ENCODE peak calls at places on chromosome 12, in six cellular contexts. One of them, this sample, is unnamed.

GRCh38 chr12:68227356-68227755 is 1.7 kb upstream of the IL26 start:
- DNase-seq in tibial nerve: no peak
- DNase-seq in body of pancreas: no peak
- DNase-seq in IMR-90: no peak
- DNase-seq in HCT116: no peak
- DNase-seq in GM12892: no peak
- DNase-seq in this sample: no peak

GRCh38 chr12:40551466-40551865 is 140.8 kb upstream of the CNTN1 start:
- DNase-seq in tibial nerve: no peak
- DNase-seq in body of pancreas: no peak
- DNase-seq in IMR-90: no peak
- DNase-seq in HCT116: no peak
- DNase-seq in GM12892: no peak
- DNase-seq in this sample: no peak

GRCh38 chr12:103634732-103635131 is 47.7 kb downstream of the STAB2 start:
- DNase-seq in tibial nerve: no peak
- DNase-seq in body of pancreas: no peak
- DNase-seq in IMR-90: no peak
- DNase-seq in HCT116: no peak
- DNase-seq in GM12892: no peak
- DNase-seq in this sample: no peak

GRCh38 chr12:68189766-68190700 is 30.5 kb upstream of the IFNG start:
- DNase-seq in tibial nerve: no peak
- DNase-seq in body of pancreas: no peak
- DNase-seq in IMR-90: peak; percentile 8
- DNase-seq in HCT116: peak; percentile 13
- DNase-seq in GM12892: no peak
- DNase-seq in this sample: no peak

GRCh38 chr12:94618995-94619695 is 31.2 kb downstream of the TMCC3 start:
- DNase-seq in tibial nerve: no peak
- DNase-seq in body of pancreas: no peak
- DNase-seq in IMR-90: peak; percentile 93
- DNase-seq in HCT116: peak; percentile 63
- DNase-seq in GM12892: no peak
- DNase-seq in this sample: no peak

GRCh38 chr12:10849425-10849878 is at the start of gene PRR4:
- DNase-seq in tibial nerve: no peak
- DNase-seq in body of pancreas: no peak
- DNase-seq in IMR-90: no peak
- DNase-seq in HCT116: no peak
- DNase-seq in GM12892: no peak
- DNase-seq in this sample: no peak

GRCh38 chr12:94717656-94718055 is 67.3 kb upstream of the TMCC3 start:
- DNase-seq in tibial nerve: no peak
- DNase-seq in body of pancreas: no peak
- DNase-seq in IMR-90: no peak
- DNase-seq in HCT116: no peak
- DNase-seq in GM12892: no peak
- DNase-seq in this sample: no peak

GRCh38 chr12:89960011-89960507 is 251.4 kb upstream of the ATP2B1 start:
- DNase-seq in tibial nerve: no peak
- DNase-seq in body of pancreas: no peak
- DNase-seq in IMR-90: peak; percentile 74
- DNase-seq in HCT116: no peak
- DNase-seq in GM12892: no peak
- DNase-seq in this sample: no peak

GRCh38 chr12:99157946-99158345 is 489.6 kb upstream of the GARIN6 start:
- DNase-seq in tibial nerve: no peak
- DNase-seq in body of pancreas: no peak
- DNase-seq in IMR-90: no peak
- DNase-seq in HCT116: no peak
- DNase-seq in GM12892: no peak
- DNase-seq in this sample: no peak

GRCh38 chr12:38919191-38919590 is 13.8 kb upstream of the CPNE8 start:
- DNase-seq in tibial nerve: no peak
- DNase-seq in body of pancreas: no peak
- DNase-seq in IMR-90: no peak
- DNase-seq in HCT116: no peak
- DNase-seq in GM12892: no peak
- DNase-seq in this sample: no peak

GRCh38 chr12:78566461-78566860 is 298.1 kb upstream of the SYT1 start:
- DNase-seq in tibial nerve: no peak
- DNase-seq in body of pancreas: no peak
- DNase-seq in IMR-90: no peak
- DNase-seq in HCT116: no peak
- DNase-seq in GM12892: no peak
- DNase-seq in this sample: no peak

GRCh38 chr12:12585115-12585862 is 22.6 kb upstream of the DUSP16 start:
- DNase-seq in tibial nerve: no peak
- DNase-seq in body of pancreas: no peak
- DNase-seq in IMR-90: no peak
- DNase-seq in HCT116: no peak
- DNase-seq in GM12892: no peak
- DNase-seq in this sample: no peak

GRCh38 chr12:7145671-7146070 is 15.5 kb downstream of the CLSTN3 start:
- DNase-seq in tibial nerve: no peak
- DNase-seq in body of pancreas: no peak
- DNase-seq in IMR-90: no peak
- DNase-seq in HCT116: no peak
- DNase-seq in GM12892: no peak
- DNase-seq in this sample: no peak

GRCh38 chr12:67271976-67272375 is 2.8 kb downstream of the CAND1 start:
- DNase-seq in tibial nerve: no peak
- DNase-seq in body of pancreas: no peak
- DNase-seq in IMR-90: peak; percentile 51
- DNase-seq in HCT116: no peak
- DNase-seq in GM12892: no peak
- DNase-seq in this sample: no peak

GRCh38 chr12:14048949-14049545 is 67.6 kb upstream of the GRIN2B start:
- DNase-seq in tibial nerve: no peak
- DNase-seq in body of pancreas: no peak
- DNase-seq in IMR-90: no peak
- DNase-seq in HCT116: no peak
- DNase-seq in GM12892: no peak
- DNase-seq in this sample: no peak

GRCh38 chr12:68175566-68176033 is 16.1 kb upstream of the IFNG start:
- DNase-seq in tibial nerve: no peak
- DNase-seq in body of pancreas: no peak
- DNase-seq in IMR-90: no peak
- DNase-seq in HCT116: no peak
- DNase-seq in GM12892: peak; percentile 13
- DNase-seq in this sample: no peak

DNA sequence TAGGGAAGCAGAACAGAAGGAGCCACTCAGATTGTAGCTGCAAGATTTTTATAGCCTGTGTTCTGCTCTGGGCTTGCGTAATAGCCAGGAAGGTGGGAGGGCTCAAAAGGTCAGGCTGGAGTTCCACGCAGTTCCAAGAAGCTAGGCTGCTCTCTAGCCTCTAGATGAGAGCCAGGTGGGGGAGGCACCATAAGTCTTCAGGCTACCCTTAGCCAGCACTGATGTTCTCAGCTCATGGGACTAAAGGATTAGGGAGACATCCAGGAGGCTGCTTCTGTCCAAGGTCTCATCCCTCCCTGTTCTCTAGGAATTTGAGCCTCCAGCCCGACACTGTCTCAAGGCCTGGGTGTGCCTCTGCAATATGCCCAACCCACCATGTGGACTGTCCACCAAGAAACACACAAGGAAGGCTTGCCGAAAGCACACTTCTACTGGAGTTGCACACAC is 1.7 kb downstream of the LMBR1L start:
- DNase-seq in tibial nerve: peak; percentile 49
- DNase-seq in body of pancreas: peak; percentile 57
- DNase-seq in IMR-90: peak; percentile 20
- DNase-seq in HCT116: no peak
- DNase-seq in GM12892: no peak
- DNase-seq in this sample: no peak
- TF ChIP-seq POLR2A in tibial nerve: peak; percentile 55
- TF ChIP-seq POLR2A in body of pancreas: no peak
- TF ChIP-seq POLR2A in IMR-90: no peak
- TF ChIP-seq POLR2A in HCT116: no peak
- TF ChIP-seq POLR2A in GM12892: no peak
- TF ChIP-seq POLR2A in this sample: no peak

DNA sequence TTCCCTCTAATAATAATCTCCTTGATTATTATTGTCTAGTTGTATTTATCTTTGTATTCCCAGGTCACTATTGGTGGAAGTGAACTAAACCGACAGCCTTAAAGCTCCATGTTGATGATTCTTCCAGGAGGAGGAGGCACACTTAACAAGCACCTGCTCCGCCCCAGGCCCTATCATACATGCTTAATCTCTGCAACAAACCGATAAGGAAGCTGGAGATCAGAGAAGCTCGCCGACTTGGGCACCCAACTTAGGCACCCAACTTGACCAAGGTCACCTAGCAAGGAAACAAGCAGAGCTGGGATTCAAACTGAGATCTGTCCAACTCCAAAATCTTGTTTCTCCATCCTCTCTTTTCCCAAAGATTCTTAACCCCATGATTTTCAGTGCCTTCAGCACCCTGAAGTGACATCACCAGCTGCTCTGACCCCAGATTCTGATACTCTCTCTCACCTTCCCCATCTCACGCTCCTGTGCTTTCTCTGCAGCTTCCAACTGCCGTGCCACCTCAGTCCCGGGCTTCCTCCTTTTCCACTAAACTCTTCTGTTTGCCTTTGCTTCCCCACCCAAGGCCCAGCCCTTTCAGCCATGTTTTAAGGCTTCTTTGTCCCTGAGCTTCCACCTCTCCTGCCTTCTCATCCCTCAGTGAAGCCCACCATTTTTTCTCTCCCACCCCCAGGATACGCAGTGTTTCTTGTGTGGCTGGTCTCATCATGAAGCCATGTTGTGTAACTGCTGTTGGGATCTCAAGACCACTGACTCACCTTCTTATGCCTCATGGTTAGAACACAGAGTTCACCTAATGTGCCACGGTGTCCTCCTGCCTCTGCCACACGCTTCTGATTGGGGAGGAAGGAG is 6.6 kb upstream of the KRT18 start:
- DNase-seq in tibial nerve: no peak
- DNase-seq in body of pancreas: peak; percentile 45
- DNase-seq in IMR-90: peak; percentile 45
- DNase-seq in HCT116: no peak
- DNase-seq in GM12892: no peak
- DNase-seq in this sample: no peak
- TF ChIP-seq POLR2A in tibial nerve: no peak
- TF ChIP-seq POLR2A in body of pancreas: no peak
- TF ChIP-seq POLR2A in IMR-90: no peak
- TF ChIP-seq POLR2A in HCT116: no peak
- TF ChIP-seq POLR2A in GM12892: no peak
- TF ChIP-seq POLR2A in this sample: no peak

GRCh38 chr12:121404734-121405133 is 4.8 kb downstream of the RNF34 start:
- DNase-seq in tibial nerve: no peak
- DNase-seq in body of pancreas: peak; percentile 69
- DNase-seq in IMR-90: no peak
- DNase-seq in HCT116: no peak
- DNase-seq in GM12892: no peak
- DNase-seq in this sample: peak; percentile 52

GRCh38 chr12:121403721-121404120 is 3.8 kb downstream of the RNF34 start:
- DNase-seq in tibial nerve: no peak
- DNase-seq in body of pancreas: no peak
- DNase-seq in IMR-90: no peak
- DNase-seq in HCT116: no peak
- DNase-seq in GM12892: no peak
- DNase-seq in this sample: no peak

GRCh38 chr12:121397521-121397920 is 2.4 kb upstream of the RNF34 start:
- DNase-seq in tibial nerve: no peak
- DNase-seq in body of pancreas: no peak
- DNase-seq in IMR-90: no peak
- DNase-seq in HCT116: no peak
- DNase-seq in GM12892: no peak
- DNase-seq in this sample: no peak

GRCh38 chr12:121400332-121401139 is 618 bp downstream of the RNF34 start:
- DNase-seq in tibial nerve: no peak
- DNase-seq in body of pancreas: peak; percentile 48
- DNase-seq in IMR-90: peak; percentile 47
- DNase-seq in HCT116: peak; percentile 22
- DNase-seq in GM12892: peak; percentile 23
- DNase-seq in this sample: peak; percentile 78

DNA sequence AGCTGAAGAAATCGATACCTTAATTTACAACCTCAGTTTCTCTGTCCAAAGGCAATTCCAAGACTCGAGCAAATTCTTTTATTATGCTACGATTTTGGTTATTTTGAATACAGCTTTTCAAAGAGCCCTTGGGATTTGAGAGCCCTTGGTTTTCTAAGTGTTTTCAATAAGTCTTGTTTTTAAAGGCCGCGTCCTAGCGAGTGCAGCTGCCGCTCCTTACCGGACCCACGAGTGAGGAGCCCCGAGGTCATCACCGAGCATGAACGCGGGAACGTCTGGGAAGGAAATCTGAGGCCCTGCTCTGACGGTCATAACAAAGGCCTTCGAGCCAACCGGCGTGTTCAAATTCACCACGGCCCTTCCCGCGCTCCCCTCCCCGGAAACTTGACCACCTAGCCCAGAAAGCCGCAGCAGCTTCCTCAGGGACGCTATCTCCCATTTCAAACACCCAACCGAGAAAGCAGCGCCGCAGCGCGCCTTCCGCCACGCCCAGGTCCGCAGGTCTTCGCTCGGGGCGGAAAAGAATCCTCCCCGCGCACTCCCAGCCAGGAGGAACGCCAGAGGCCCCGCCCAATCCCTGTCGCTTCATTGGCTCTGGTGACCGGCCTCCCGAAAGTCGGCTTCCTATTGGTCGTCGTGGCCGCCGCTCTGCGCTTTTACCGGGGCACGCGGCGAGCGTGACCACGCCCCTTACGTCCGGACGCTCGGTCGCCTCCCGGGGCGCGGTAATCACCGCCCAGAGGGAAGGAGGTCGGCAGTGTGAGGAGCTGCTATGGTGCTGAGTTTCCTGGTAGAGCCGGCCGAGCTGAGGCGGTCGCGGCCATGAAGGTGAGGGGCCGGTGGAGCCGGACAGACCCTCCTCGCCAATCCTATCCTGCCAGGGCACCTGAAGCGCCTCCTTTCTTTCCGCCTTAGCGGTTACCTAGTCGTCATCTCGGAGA is at the start of gene RNF34:
- DNase-seq in tibial nerve: peak; percentile 97
- DNase-seq in body of pancreas: peak; percentile 99
- DNase-seq in IMR-90: peak; percentile 97
- DNase-seq in HCT116: peak; percentile 97
- DNase-seq in GM12892: peak; percentile 89
- DNase-seq in this sample: peak; percentile 99
- TF ChIP-seq POLR2A in tibial nerve: peak; percentile 96
- TF ChIP-seq POLR2A in body of pancreas: peak; percentile 99
- TF ChIP-seq POLR2A in IMR-90: peak; percentile 91
- TF ChIP-seq POLR2A in HCT116: peak; percentile 96
- TF ChIP-seq POLR2A in GM12892: peak; percentile 99
- TF ChIP-seq POLR2A in this sample: peak; percentile 98

GRCh38 chr12:124379938-124380754 is 85.3 kb downstream of the RFLNA start:
- DNase-seq in tibial nerve: no peak
- DNase-seq in body of pancreas: no peak
- DNase-seq in IMR-90: peak; percentile 89
- DNase-seq in HCT116: no peak
- DNase-seq in GM12892: no peak
- DNase-seq in this sample: no peak
- TF ChIP-seq POLR2A in tibial nerve: no peak
- TF ChIP-seq POLR2A in body of pancreas: no peak
- TF ChIP-seq POLR2A in IMR-90: no peak
- TF ChIP-seq POLR2A in HCT116: no peak
- TF ChIP-seq POLR2A in GM12892: no peak
- TF ChIP-seq POLR2A in this sample: no peak